ENCODE peak calls at places on chromosomes 2 and 18, in four cellular contexts. One of them, this sample, is unnamed.

GRCh38 chr2:135002836-135003235 is 44.4 kb downstream of the MAP3K19 start:
- DNase-seq in heart left ventricle: no peak
- DNase-seq in MM.1S: no peak
- DNase-seq in testis: no peak
- DNase-seq in this sample: no peak

GRCh38 chr18:45137089-45137423 is 456.4 kb downstream of the SETBP1 start:
- DNase-seq in MM.1S: no peak
- DNase-seq in heart left ventricle: no peak
- DNase-seq in testis: no peak
- DNase-seq in this sample: no peak

GRCh38 chr2:241617431-241618154 is 19.4 kb downstream of the THAP4 start:
- DNase-seq in testis: no peak
- DNase-seq in MM.1S: peak; percentile 38
- DNase-seq in heart left ventricle: peak; percentile 75
- DNase-seq in this sample: no peak

GRCh38 chr2:46179037-46179621 is 118.1 kb upstream of the EPAS1 start:
- DNase-seq in testis: peak; percentile 39
- DNase-seq in MM.1S: no peak
- DNase-seq in heart left ventricle: peak; percentile 82
- DNase-seq in this sample: no peak

GRCh38 chr18:51390695-51391094 is 193.2 kb upstream of the MEX3C start:
- DNase-seq in testis: no peak
- DNase-seq in MM.1S: no peak
- DNase-seq in heart left ventricle: no peak
- DNase-seq in this sample: no peak

GRCh38 chr2:217604527-217605279 is 398.1 kb downstream of the TNS1 start:
- DNase-seq in MM.1S: no peak
- DNase-seq in testis: no peak
- DNase-seq in heart left ventricle: peak; percentile 33
- DNase-seq in this sample: peak; percentile 78

GRCh38 chr2:29215073-29215472 is 99.9 kb downstream of the CLIP4 start:
- DNase-seq in testis: no peak
- DNase-seq in heart left ventricle: no peak
- DNase-seq in MM.1S: no peak
- DNase-seq in this sample: no peak

GRCh38 chr2:200703132-200703925 is 108.4 kb upstream of the BZW1 start:
- DNase-seq in MM.1S: peak; percentile 78
- DNase-seq in heart left ventricle: peak; percentile 15
- DNase-seq in testis: peak; percentile 48
- DNase-seq in this sample: no peak

GRCh38 chr2:172098287-172098649 is 4.4 kb downstream of the DLX2 start:
- DNase-seq in MM.1S: no peak
- DNase-seq in heart left ventricle: no peak
- DNase-seq in testis: no peak
- DNase-seq in this sample: no peak

GRCh38 chr2:68244456-68244855 is 7.9 kb downstream of the PPP3R1 start:
- DNase-seq in MM.1S: no peak
- DNase-seq in testis: no peak
- DNase-seq in heart left ventricle: no peak
- DNase-seq in this sample: no peak

GRCh38 chr2:113850687-113851086 is 39.2 kb upstream of the ACTR3 start:
- DNase-seq in testis: no peak
- DNase-seq in MM.1S: no peak
- DNase-seq in heart left ventricle: no peak
- DNase-seq in this sample: no peak

GRCh38 chr2:48249631-48250473 is 280.1 kb upstream of the STON1 start:
- DNase-seq in MM.1S: no peak
- DNase-seq in testis: no peak
- DNase-seq in heart left ventricle: no peak
- DNase-seq in this sample: peak; percentile 87

GRCh38 chr2:38167968-38168350 is 92.0 kb upstream of the CYP1B1 start:
- DNase-seq in MM.1S: no peak
- DNase-seq in testis: peak; percentile 40
- DNase-seq in heart left ventricle: no peak
- DNase-seq in this sample: no peak

GRCh38 chr2:224556381-224556780 is 28.8 kb downstream of the CUL3 start:
- DNase-seq in testis: no peak
- DNase-seq in heart left ventricle: no peak
- DNase-seq in MM.1S: no peak
- DNase-seq in this sample: no peak

GRCh38 chr2:53353372-53354111 is 414.1 kb upstream of the CHAC2 start:
- DNase-seq in MM.1S: no peak
- DNase-seq in testis: no peak
- DNase-seq in heart left ventricle: no peak
- DNase-seq in this sample: no peak

GRCh38 chr2:42789751-42790150 is 2.6 kb downstream of the HAAO start:
- DNase-seq in testis: no peak
- DNase-seq in heart left ventricle: no peak
- DNase-seq in MM.1S: no peak
- DNase-seq in this sample: no peak

GRCh38 chr2:69309336-69310048 is 77.5 kb downstream of the GFPT1 start:
- DNase-seq in MM.1S: no peak
- DNase-seq in heart left ventricle: peak; percentile 46
- DNase-seq in testis: peak; percentile 57
- DNase-seq in this sample: no peak

GRCh38 chr2:219835493-219835892 is 208.1 kb downstream of the SLC4A3 start:
- DNase-seq in heart left ventricle: no peak
- DNase-seq in testis: no peak
- DNase-seq in MM.1S: no peak
- DNase-seq in this sample: no peak

GRCh38 chr2:55146266-55146665 is 85.8 kb downstream of the CLHC1 start:
- DNase-seq in testis: no peak
- DNase-seq in heart left ventricle: no peak
- DNase-seq in MM.1S: no peak
- DNase-seq in this sample: no peak

GRCh38 chr2:240891492-240892340 is 4.2 kb downstream of the MAB21L4 start:
- DNase-seq in testis: no peak
- DNase-seq in MM.1S: no peak
- DNase-seq in heart left ventricle: no peak
- DNase-seq in this sample: no peak

GRCh38 chr2:86613515-86613914 is 10.2 kb downstream of the RNF103 start:
- DNase-seq in testis: no peak
- DNase-seq in heart left ventricle: no peak
- DNase-seq in MM.1S: no peak
- DNase-seq in this sample: no peak

GRCh38 chr2:232521098-232521497 is 910 bp downstream of the PRSS56 start:
- DNase-seq in testis: no peak
- DNase-seq in heart left ventricle: no peak
- DNase-seq in MM.1S: no peak
- DNase-seq in this sample: no peak

GRCh38 chr2:69213832-69214231 is 173.2 kb downstream of the GFPT1 start:
- DNase-seq in testis: no peak
- DNase-seq in heart left ventricle: no peak
- DNase-seq in MM.1S: no peak
- DNase-seq in this sample: no peak

GRCh38 chr2:39632871-39633270 is 32.8 kb upstream of the TMEM178A start:
- DNase-seq in heart left ventricle: no peak
- DNase-seq in MM.1S: no peak
- DNase-seq in testis: no peak
- DNase-seq in this sample: no peak

GRCh38 chr18:11651899-11652298 is 37.2 kb upstream of the GNAL start:
- DNase-seq in testis: no peak
- DNase-seq in heart left ventricle: no peak
- DNase-seq in MM.1S: no peak
- DNase-seq in this sample: peak; percentile 72

GRCh38 chr18:11653521-11653920 is 35.5 kb upstream of the GNAL start:
- DNase-seq in testis: no peak
- DNase-seq in heart left ventricle: no peak
- DNase-seq in MM.1S: no peak
- DNase-seq in this sample: peak; percentile 79

GRCh38 chr18:11654736-11655604 is 34.1 kb upstream of the GNAL start:
- DNase-seq in MM.1S: peak; percentile 49
- DNase-seq in testis: peak; percentile 72
- DNase-seq in heart left ventricle: peak; percentile 20
- DNase-seq in this sample: peak; percentile 87

GRCh38 chr18:11655605-11655932 is 33.5 kb upstream of the GNAL start:
- DNase-seq in MM.1S: no peak
- DNase-seq in heart left ventricle: no peak
- DNase-seq in testis: no peak
- DNase-seq in this sample: peak; percentile 79

DNA sequence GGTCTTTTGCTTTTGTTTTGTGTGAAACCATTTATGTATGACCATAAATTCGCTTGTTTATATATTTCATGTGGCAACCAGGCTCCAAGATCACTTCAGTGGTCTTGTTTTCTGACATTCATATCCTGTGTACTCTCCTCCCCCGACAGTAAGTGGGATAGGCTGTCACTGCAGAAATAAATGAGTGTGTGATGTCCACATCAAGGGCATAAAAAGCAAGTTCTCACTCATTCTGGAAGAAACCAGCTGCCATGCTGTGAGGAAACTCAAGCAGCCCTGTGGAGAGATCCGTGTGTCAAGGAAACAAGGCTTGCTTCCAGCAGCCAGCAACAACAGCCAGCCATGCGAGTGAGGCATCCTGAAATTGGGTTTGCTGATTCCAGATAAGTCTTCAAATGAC is 39.2 kb upstream of the GNAL start:
- DNase-seq in MM.1S: no peak
- DNase-seq in heart left ventricle: no peak
- DNase-seq in testis: no peak
- DNase-seq in this sample: peak; percentile 60
- H3K27me3 ChIP-seq in MM.1S: no peaks in the 10 kb centered on the region
- H3K27me3 ChIP-seq in heart left ventricle: peaks cover 1% of the 10 kb centered on the region
- H3K27me3 ChIP-seq in testis: no peaks in the 10 kb centered on the region
- H3K27me3 ChIP-seq in this sample: no peaks in the 10 kb centered on the region

DNA sequence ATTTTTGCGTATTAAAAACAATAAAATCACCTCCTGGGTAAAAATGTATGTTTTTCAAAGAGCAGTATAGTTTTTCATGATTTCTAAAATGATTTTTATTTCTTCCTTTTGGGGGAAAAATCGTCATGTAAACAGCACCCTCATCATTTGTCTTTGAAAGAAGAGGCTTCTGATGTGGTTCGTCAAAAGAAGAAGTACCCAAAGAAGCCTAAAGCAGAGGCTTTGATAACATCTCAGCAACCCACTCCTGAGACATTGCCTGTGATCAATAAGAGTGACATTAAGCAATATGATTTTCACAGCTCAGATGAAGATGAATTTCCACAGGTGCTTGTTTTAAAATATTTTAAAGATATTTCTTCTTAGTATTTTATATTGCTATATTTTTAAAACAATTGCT is 110.2 kb upstream of the KIF5C start:
- DNase-seq in MM.1S: no peak
- DNase-seq in testis: no peak
- DNase-seq in heart left ventricle: no peak
- DNase-seq in this sample: no peak
- H3K27ac ChIP-seq in MM.1S: no peak overlapping the region
- H3K27ac ChIP-seq in testis: no peak overlapping the region
- H3K27ac ChIP-seq in heart left ventricle: no peak overlapping the region
- H3K27ac ChIP-seq in this sample: no peak overlapping the region

DNA sequence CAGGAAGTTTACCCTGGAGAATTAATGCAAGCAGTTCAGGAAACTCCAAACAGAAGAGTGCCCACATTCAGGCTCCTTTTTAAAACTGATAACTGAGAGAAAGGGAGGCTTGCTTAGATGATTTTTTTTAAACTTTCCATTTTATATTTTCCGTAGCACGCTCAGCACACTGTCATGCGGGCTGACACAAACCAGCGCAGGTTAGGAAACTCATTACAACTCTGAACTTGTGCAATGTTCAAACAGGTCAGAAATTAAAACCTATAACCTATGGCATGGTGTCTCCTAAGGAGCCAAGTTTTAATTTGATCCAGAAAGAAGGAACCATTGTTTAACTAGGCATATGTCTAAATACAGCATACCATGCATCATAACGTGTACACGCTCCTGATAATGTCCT is 117.7 kb upstream of the SMIM21 start:
- DNase-seq in testis: no peak
- DNase-seq in MM.1S: no peak
- DNase-seq in heart left ventricle: no peak
- DNase-seq in this sample: peak; percentile 8
- H3K27me3 ChIP-seq in testis: no peaks in the 10 kb centered on the region
- H3K27me3 ChIP-seq in MM.1S: no peaks in the 10 kb centered on the region
- H3K27me3 ChIP-seq in heart left ventricle: no peaks in the 10 kb centered on the region
- H3K27me3 ChIP-seq in this sample: no peaks in the 10 kb centered on the region

GRCh38 chr2:66888246-66888645 is 453.3 kb downstream of the MEIS1 start:
- DNase-seq in heart left ventricle: no peak
- DNase-seq in testis: no peak
- DNase-seq in MM.1S: no peak
- DNase-seq in this sample: no peak
- H3K27ac ChIP-seq in heart left ventricle: no peak overlapping the region
- H3K27ac ChIP-seq in testis: no peak overlapping the region
- H3K27ac ChIP-seq in MM.1S: no peak overlapping the region
- H3K27ac ChIP-seq in this sample: no peak overlapping the region